ENCODE peak calls at places on chromosomes 11 and 22, in six cellular contexts. U is A549, I is iPS DF 6.9, V is foreskin fibroblast, R is suprapubic skin, F is SJSA1. J is an unnamed sample.

GRCh38 chr11:33538726-33539125 is 161.9 kb downstream of the C11orf91 start:
- DNase-seq in I (no peak), U (no peak), F (no peak), V (no peak), R (no peak), J (no peak)

GRCh38 chr11:70029115-70029830 is 48.8 kb upstream of the ANO1 start:
- DNase-seq in I (no peak), V (no peak), R (peak; percentile 59), U (no peak), F (peak; percentile 51), J (no peak)

GRCh38 chr11:11661356-11662040 is 39.7 kb upstream of the GALNT18 start:
- DNase-seq in U (no peak), F (no peak), R (no peak), V (no peak), I (no peak), J (no peak)

GRCh38 chr11:68651985-68652682 is 32.2 kb upstream of the GAL start:
- DNase-seq in I (no peak), R (no peak), F (no peak), V (no peak), U (no peak), J (no peak)

GRCh38 chr11:43573233-43573632 is 107.3 kb upstream of the HSD17B12 start:
- DNase-seq in V (no peak), R (no peak), I (no peak), F (no peak), U (peak; percentile 37), J (no peak)

GRCh38 chr22:50307891-50308596 is 598 bp upstream of the PLXNB2 start:
- DNase-seq in R (no peak), U (no peak), F (no peak), V (no peak), I (no peak), J (no peak)

GRCh38 chr11:95989216-95989615 is 65.3 kb upstream of the MTMR2 start:
- DNase-seq in V (no peak), F (no peak), U (no peak), I (no peak), R (no peak), J (no peak)

GRCh38 chr11:125064070-125064469 is 965 bp downstream of the SLC37A2 start:
- DNase-seq in I (no peak), U (no peak), F (no peak), R (no peak), V (no peak), J (no peak)

GRCh38 chr22:20205964-20206708 is 55.3 kb upstream of the CCDC188 start:
- DNase-seq in F (peak; percentile 74), I (peak; percentile 20), U (peak; percentile 75), R (no peak), V (peak; percentile 60), J (peak; percentile 18)

DNA sequence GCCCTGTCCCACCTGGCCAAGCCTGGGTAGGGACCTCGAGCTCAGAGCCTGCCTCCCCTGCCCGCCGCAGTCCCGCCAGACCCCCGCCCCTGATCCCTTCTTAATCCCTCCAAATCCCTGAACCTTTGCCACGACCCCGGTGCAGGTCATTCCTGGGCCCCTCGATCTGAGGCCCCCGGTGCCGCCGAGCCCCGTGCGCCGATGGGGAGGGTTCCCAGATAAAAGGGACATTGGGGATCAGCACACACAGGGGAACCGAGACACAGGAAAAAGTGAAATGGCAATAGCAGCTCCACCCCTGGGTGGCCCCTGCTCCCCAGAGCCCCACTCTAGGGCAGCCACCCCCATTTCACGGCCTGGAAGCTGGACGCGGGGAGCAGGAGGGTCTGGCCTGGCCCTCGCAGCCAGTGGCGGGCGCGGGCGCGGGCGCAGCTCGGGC is 1.3 kb upstream of the WNT7B start:
- DNase-seq in U (no peak), V (no peak), I (no peak), F (no peak), R (no peak), J (no peak)
- H3K4me3 ChIP-seq in U (peak overlapping the region; percentile 68), V (no peak overlapping the region), I (peak overlapping the region; percentile 1), F (peak overlapping the region; percentile 51), R (peak overlapping the region; percentile 58), J (no peak overlapping the region)

GRCh38 chr11:13784441-13784840 is 116.0 kb downstream of the FAR1 start:
- DNase-seq in U (no peak), F (no peak), I (no peak), V (no peak), R (no peak), J (no peak)

GRCh38 chr11:13778345-13778744 is 109.9 kb downstream of the FAR1 start:
- DNase-seq in V (no peak), I (no peak), R (no peak), U (no peak), F (no peak), J (no peak)

GRCh38 chr11:13782395-13783080 is 114.1 kb downstream of the FAR1 start:
- DNase-seq in I (no peak), U (no peak), V (no peak), F (no peak), R (no peak), J (no peak)

GRCh38 chr11:13777341-13777985 is 109.0 kb downstream of the FAR1 start:
- DNase-seq in V (no peak), F (no peak), U (no peak), R (no peak), I (no peak), J (no peak)

DNA sequence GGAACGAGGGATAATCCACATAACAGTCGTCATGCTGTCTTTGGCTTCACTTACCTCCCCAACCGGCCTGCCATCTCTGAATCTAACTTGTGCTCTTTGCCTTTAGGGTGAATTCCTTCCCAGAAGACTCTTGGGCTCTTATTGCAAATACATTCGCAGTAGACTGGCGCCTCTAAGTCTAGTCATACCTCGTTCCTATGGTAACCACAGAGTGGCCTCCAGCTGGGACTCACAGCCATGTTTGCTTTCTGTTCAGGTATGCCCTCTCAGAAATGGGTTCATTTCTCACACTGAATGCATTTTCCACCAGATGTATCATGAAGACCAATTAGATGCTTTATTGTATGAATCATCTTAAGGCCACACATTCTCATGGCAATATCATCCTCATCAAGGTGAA is 112.7 kb downstream of the FAR1 start:
- DNase-seq in U (peak; percentile 4), V (no peak), F (no peak), I (no peak), R (no peak), J (no peak)
- H3K4me3 ChIP-seq in U (no peak overlapping the region), V (no peak overlapping the region), F (no peak overlapping the region), I (no peak overlapping the region), R (no peak overlapping the region), J (no peak overlapping the region)

GRCh38 chr11:102276302-102277182 is 40.7 kb upstream of the BIRC3 start:
- DNase-seq in R (no peak), U (no peak), I (no peak), V (no peak), F (no peak), J (no peak)

GRCh38 chr11:102283088-102283487 is 34.2 kb upstream of the BIRC3 start:
- DNase-seq in V (no peak), U (no peak), I (no peak), F (no peak), R (no peak), J (no peak)

GRCh38 chr11:102284008-102284407 is 33.3 kb upstream of the BIRC3 start:
- DNase-seq in V (no peak), F (no peak), I (no peak), R (no peak), U (no peak), J (no peak)

GRCh38 chr11:102280237-102280833 is 36.9 kb upstream of the BIRC3 start:
- DNase-seq in R (no peak), F (no peak), U (no peak), I (no peak), V (no peak), J (no peak)

GRCh38 chr11:102279641-102280170 is 37.6 kb upstream of the BIRC3 start:
- DNase-seq in R (no peak), U (peak; percentile 9), V (peak; percentile 75), F (no peak), I (no peak), J (no peak)
- H3K4me3 ChIP-seq in R (no peak overlapping the region), U (peak overlapping the region; percentile 15), V (no peak overlapping the region), F (no peak overlapping the region), I (no peak overlapping the region), J (peak overlapping the region; percentile 0)

DNA sequence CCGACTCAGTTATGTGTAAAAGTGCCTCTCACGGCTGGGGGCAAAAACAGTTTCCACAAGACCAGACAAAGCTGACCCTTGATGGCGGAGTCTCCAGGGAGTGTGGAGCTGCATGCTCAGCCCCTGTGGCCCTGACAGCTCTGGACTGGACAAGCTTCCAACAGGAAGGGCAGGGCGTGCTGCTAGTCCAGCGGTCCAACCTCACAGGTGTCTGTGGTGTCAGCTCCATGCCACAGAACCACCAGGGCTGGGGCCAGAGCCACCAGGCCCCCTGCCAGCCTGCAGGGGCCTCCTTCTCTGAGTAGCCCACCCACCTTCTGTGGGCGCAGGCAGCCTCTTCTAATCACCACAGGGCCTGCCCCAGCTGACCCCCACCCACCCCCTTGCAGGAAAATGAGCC is 149.7 kb downstream of the CRYBB2 start:
- DNase-seq in R (no peak), F (no peak), U (no peak), V (no peak), I (no peak), J (no peak)
- H3K4me3 ChIP-seq in R (no peak overlapping the region), F (no peak overlapping the region), U (no peak overlapping the region), V (no peak overlapping the region), I (no peak overlapping the region), J (no peak overlapping the region)

GRCh38 chr22:44330727-44331660 is 18.2 kb upstream of the SHISAL1 start:
- DNase-seq in U (no peak), F (no peak), V (no peak), I (no peak), R (no peak), J (no peak)

GRCh38 chr22:44330188-44330726 is 17.5 kb upstream of the SHISAL1 start:
- DNase-seq in V (no peak), U (no peak), R (no peak), I (no peak), F (no peak), J (no peak)

GRCh38 chr22:44328762-44329161 is 16.0 kb upstream of the SHISAL1 start:
- DNase-seq in U (no peak), V (no peak), I (no peak), R (no peak), F (no peak), J (no peak)

GRCh38 chr22:44328326-44328725 is 15.6 kb upstream of the SHISAL1 start:
- DNase-seq in F (no peak), R (no peak), V (no peak), U (no peak), I (no peak), J (no peak)

GRCh38 chr22:44329179-44329796 is 16.5 kb upstream of the SHISAL1 start:
- DNase-seq in R (no peak), I (no peak), V (no peak), U (no peak), F (no peak), J (no peak)
- H3K4me3 ChIP-seq in R (no peak overlapping the region), I (no peak overlapping the region), V (no peak overlapping the region), U (no peak overlapping the region), F (no peak overlapping the region), J (no peak overlapping the region)

DNA sequence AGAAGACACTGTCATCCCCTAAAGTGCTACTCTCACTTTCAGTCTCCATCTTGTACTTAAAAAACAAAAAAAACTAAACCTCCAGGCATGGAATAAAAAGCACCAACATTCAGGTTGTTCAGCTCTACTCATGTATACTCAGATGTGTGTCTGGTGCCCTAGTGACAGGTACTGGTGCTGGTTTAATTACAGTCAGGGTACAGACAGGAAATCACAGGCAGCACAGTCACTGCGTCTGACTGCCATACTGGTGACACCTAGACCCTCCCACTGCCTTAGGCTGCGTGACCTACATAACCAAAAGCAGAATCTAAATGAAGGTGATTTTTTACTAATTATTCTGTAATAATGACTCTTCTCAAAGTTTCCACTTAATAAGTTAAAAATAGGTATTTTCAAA is at the start of gene ARHGAP32:
- DNase-seq in U (peak; percentile 8), F (no peak), R (no peak), I (no peak), V (no peak), J (no peak)
- H3K4me3 ChIP-seq in U (no peak within 1 kb of the TSS), F (no peak within 1 kb of the TSS), R (peak within 1 kb of the TSS; percentile 27), I (no peak within 1 kb of the TSS), V (no peak within 1 kb of the TSS), J (no peak within 1 kb of the TSS)

J was measured in BJ.